ENCODE peak calls at places on chromosomes 2 and 18, in seven cellular contexts. W, T, I, L, Y, K and Q are unnamed samples.

GRCh38 chr18:8951491-8951890 is 151.0 kb upstream of the NDUFV2 start:
- DNase-seq in T (no peak), W (no peak), K (no peak), L (no peak), I (no peak), Y (peak; percentile 63), Q (no peak)

GRCh38 chr2:99190548-99190947 is 9.6 kb downstream of the MRPL30 start:
- DNase-seq in T (no peak), I (no peak), L (no peak), K (no peak), Y (no peak), W (no peak), Q (no peak)

GRCh38 chr2:134657650-134658250 is 61.0 kb downstream of the TMEM163 start:
- DNase-seq in T (no peak), I (no peak), K (peak; percentile 68), L (no peak), Y (peak; percentile 57), W (no peak), Q (peak; percentile 45)

GRCh38 chr2:170461875-170462274 is 253.3 kb upstream of the SP5 start:
- DNase-seq in W (no peak), I (no peak), T (no peak), L (no peak), K (no peak), Y (no peak), Q (peak; percentile 11)

GRCh38 chr2:62524293-62524941 is 18.4 kb upstream of the TMEM17 start:
- DNase-seq in W (no peak), T (no peak), Y (no peak), L (no peak), K (no peak), I (no peak), Q (no peak)

GRCh38 chr18:50073319-50073718 is 121.6 kb downstream of the MYO5B start:
- DNase-seq in I (no peak), Y (no peak), K (no peak), T (no peak), L (no peak), W (no peak), Q (no peak)

GRCh38 chr18:36109737-36110136 is 19.4 kb downstream of the SLC39A6 start:
- DNase-seq in T (no peak), K (no peak), W (no peak), I (no peak), Y (peak; percentile 19), L (no peak), Q (no peak)

GRCh38 chr2:134360750-134361487 is 107.0 kb downstream of the MGAT5 start:
- DNase-seq in Y (no peak), L (peak; percentile 50), W (no peak), I (no peak), K (no peak), T (no peak), Q (no peak)

GRCh38 chr2:85380048-85380447 is 25.5 kb downstream of the ELMOD3 start:
- DNase-seq in W (no peak), T (no peak), I (no peak), K (no peak), Y (no peak), L (no peak), Q (no peak)

GRCh38 chr2:46814160-46814559 is 101.4 kb downstream of the MCFD2 start:
- DNase-seq in Y (no peak), K (no peak), W (peak; percentile 85), T (peak; percentile 46), L (peak; percentile 74), I (peak; percentile 74), Q (no peak)

GRCh38 chr2:104969564-104969963 is 68.3 kb upstream of the MRPS9 start:
- DNase-seq in I (no peak), K (no peak), Y (peak; percentile 75), W (no peak), T (no peak), L (no peak), Q (peak; percentile 50)

GRCh38 chr2:146523218-146523617 is 1321.6 kb upstream of the ACVR2A start:
- DNase-seq in K (no peak), T (no peak), W (no peak), Y (peak; percentile 59), I (no peak), L (no peak), Q (peak; percentile 3)

GRCh38 chr2:119169717-119170116 is 11.2 kb upstream of the C1QL2 start:
- DNase-seq in I (no peak), W (no peak), L (no peak), K (no peak), T (no peak), Y (no peak), Q (no peak)

GRCh38 chr2:134137182-134137595 is 116.7 kb upstream of the MGAT5 start:
- DNase-seq in Y (peak; percentile 11), K (no peak), L (no peak), T (peak; percentile 66), I (no peak), W (no peak), Q (peak; percentile 81)

GRCh38 chr2:132715554-132715953 is 45.5 kb upstream of the LYPD1 start:
- DNase-seq in L (no peak), T (no peak), K (no peak), Y (no peak), W (no peak), I (no peak), Q (no peak)

GRCh38 chr2:24512836-24513235 is 21.8 kb downstream of the NCOA1 start:
- DNase-seq in K (no peak), T (no peak), L (no peak), Y (no peak), I (no peak), W (no peak), Q (no peak)

GRCh38 chr2:118677546-118677945 is 169.9 kb downstream of the EN1 start:
- DNase-seq in L (no peak), W (no peak), K (no peak), T (no peak), I (no peak), Y (no peak), Q (no peak)

GRCh38 chr2:174340400-174341300 is 5.9 kb downstream of the SP9 start:
- DNase-seq in T (no peak), I (peak; percentile 78), K (peak; percentile 76), L (no peak), W (no peak), Y (peak; percentile 20), Q (no peak)

GRCh38 chr2:23292024-23292423 is 93.0 kb upstream of the KLHL29 start:
- DNase-seq in Y (no peak), T (no peak), L (no peak), W (no peak), K (no peak), I (no peak), Q (no peak)
- TF ChIP-seq CTCF in Y (no peak), T (no peak), L (no peak), W (no peak), K (no peak), I (no peak), Q (no peak)

GRCh38 chr2:236088368-236089057 is 79.7 kb downstream of the GBX2 start:
- DNase-seq in W (no peak), T (no peak), L (no peak), K (no peak), Y (peak; percentile 39), I (peak; percentile 1), Q (no peak)

GRCh38 chr2:236086403-236086970 is 81.7 kb downstream of the GBX2 start:
- DNase-seq in T (no peak), L (no peak), Y (no peak), W (no peak), I (no peak), K (no peak), Q (no peak)

GRCh38 chr2:236085647-236086046 is 82.5 kb downstream of the GBX2 start:
- DNase-seq in K (no peak), W (no peak), L (no peak), T (no peak), I (peak; percentile 58), Y (no peak), Q (no peak)

GRCh38 chr2:236085211-236085610 is 83.0 kb downstream of the GBX2 start:
- DNase-seq in T (no peak), Y (no peak), I (peak; percentile 14), K (no peak), L (no peak), W (no peak), Q (no peak)

DNA sequence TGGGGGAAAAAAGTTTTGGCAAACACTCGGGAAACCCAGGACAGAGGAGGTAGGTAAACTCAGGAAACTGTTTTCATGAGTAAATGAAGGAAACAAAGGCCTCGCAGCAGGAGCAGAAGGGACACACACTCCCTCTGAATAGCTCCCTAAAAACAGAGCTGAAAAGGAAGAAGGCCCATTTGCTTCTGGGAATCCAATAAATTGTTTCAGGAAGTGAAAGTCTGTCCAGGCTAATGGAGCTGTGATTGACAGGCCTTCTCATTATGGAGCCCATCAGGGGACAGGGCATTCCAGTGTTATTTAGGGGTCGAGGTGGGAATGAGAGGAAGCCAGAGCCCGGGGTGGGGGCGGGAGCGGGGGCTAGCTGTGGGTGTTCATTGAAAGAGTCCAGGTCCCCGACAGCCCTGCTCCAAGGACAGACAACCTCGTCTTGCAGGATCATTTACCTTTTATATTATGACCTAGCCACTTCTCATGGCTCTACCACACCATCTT is 81.2 kb downstream of the GBX2 start:
- DNase-seq in Y (no peak), K (peak; percentile 63), W (no peak), L (no peak), I (peak; percentile 45), T (no peak), Q (no peak)
- TF ChIP-seq CTCF in Y (no peak), K (no peak), W (no peak), L (no peak), I (no peak), T (no peak), Q (no peak)

DNA sequence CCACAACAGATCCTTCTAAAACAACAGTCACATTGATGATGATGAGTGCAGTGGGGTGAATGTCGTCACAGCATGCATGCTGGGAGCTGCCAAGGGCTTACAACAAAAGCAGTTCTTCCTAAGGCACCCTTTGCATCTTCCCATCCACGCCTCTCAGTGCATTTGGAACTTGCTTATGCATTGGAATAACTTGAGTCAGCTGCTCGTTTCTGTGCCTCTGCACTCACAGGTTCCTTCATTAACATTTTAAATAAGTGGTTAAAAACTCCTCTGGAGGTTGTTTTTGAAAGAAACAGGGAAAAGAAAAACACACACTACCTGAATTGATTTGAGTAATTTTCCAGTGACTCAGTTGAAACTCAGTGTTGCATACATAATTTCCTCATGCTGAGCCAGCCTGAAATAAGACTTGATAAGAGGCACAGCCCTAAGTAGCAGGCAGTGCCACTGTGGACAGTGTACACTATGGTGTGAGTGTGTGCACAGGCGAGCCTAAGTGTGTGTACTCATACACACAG is 46.8 kb upstream of the TRIM43B start:
- DNase-seq in Y (no peak), L (no peak), I (no peak), K (no peak), W (no peak), T (no peak), Q (no peak)
- TF ChIP-seq CTCF in Y (no peak), L (no peak), I (no peak), K (no peak), W (no peak), T (no peak), Q (no peak)

GRCh38 chr2:120909102-120909501 is 173.4 kb downstream of the GLI2 start:
- DNase-seq in T (no peak), I (no peak), K (no peak), W (no peak), Y (no peak), L (no peak), Q (no peak)

GRCh38 chr2:120905824-120906571 is 170.3 kb downstream of the GLI2 start:
- DNase-seq in Y (no peak), T (no peak), W (no peak), I (no peak), K (no peak), L (no peak), Q (no peak)

GRCh38 chr2:120906914-120907313 is 171.2 kb downstream of the GLI2 start:
- DNase-seq in L (no peak), I (no peak), Y (no peak), K (no peak), T (no peak), W (no peak), Q (no peak)

GRCh38 chr2:120908314-120908975 is 172.8 kb downstream of the GLI2 start:
- DNase-seq in T (no peak), I (no peak), W (no peak), K (no peak), Y (no peak), L (no peak), Q (no peak)

GRCh38 chr2:120907822-120908221 is 172.2 kb downstream of the GLI2 start:
- DNase-seq in W (no peak), T (no peak), K (no peak), L (no peak), I (no peak), Y (no peak), Q (no peak)
- TF ChIP-seq CTCF in W (no peak), T (no peak), K (no peak), L (no peak), I (no peak), Y (peak; percentile 53), Q (peak; percentile 11)